ENCODE peak calls at places on chromosomes 6 and 20, in five cellular contexts. K is ovary, Y is NB4, F is tibial nerve, G is upper lobe of left lung. M is an unnamed sample.

GRCh38 chr20:3612795-3613560 is 50.2 kb downstream of the GFRA4 start:
- DNase-seq in G (no peak), K (no peak), Y (no peak), F (no peak), M (no peak)

GRCh38 chr6:125077453-125077852 is 76.1 kb upstream of the TPD52L1 start:
- DNase-seq in K (no peak), Y (no peak), G (no peak), F (no peak), M (no peak)

GRCh38 chr6:100573169-100573568 is 108.4 kb upstream of the SIM1 start:
- DNase-seq in G (no peak), K (no peak), F (no peak), Y (peak), M (peak)

GRCh38 chr20:36181934-36182603 is 27.5 kb downstream of the EPB41L1 start:
- DNase-seq in G (no peak), K (no peak), F (no peak), Y (peak), M (no peak)

GRCh38 chr20:56974499-56975250 is 291.8 kb downstream of the BMP7 start:
- DNase-seq in G (no peak), Y (peak), K (no peak), F (peak), M (peak)

GRCh38 chr6:132683543-132683942 is 24.6 kb upstream of the TAAR1 start:
- DNase-seq in G (no peak), Y (peak), K (no peak), F (no peak), M (no peak)

GRCh38 chr20:37564388-37565133 is 36.9 kb upstream of the BLCAP start:
- DNase-seq in G (peak), F (peak), Y (peak), K (peak), M (peak)

GRCh38 chr6:158223926-158224325 is 55.8 kb downstream of the GTF2H5 start:
- DNase-seq in F (no peak), G (no peak), Y (no peak), K (no peak), M (no peak)

GRCh38 chr6:46510656-46511055 is 19.4 kb upstream of the RCAN2 start:
- DNase-seq in F (peak), G (no peak), K (peak), Y (no peak), M (no peak)

GRCh38 chr6:121504227-121504626 is 68.8 kb downstream of the GJA1 start:
- DNase-seq in G (no peak), Y (peak), K (no peak), F (no peak), M (no peak)

GRCh38 chr6:100913400-100914276 is 32.5 kb upstream of the ASCC3 start:
- DNase-seq in G (no peak), F (no peak), K (no peak), Y (no peak), M (no peak)

GRCh38 chr20:63968928-63969760 is 586 bp downstream of the ZNF512B start:
- DNase-seq in F (no peak), G (peak), K (peak), Y (peak), M (no peak)

GRCh38 chr6:1820165-1820564 is 210.4 kb downstream of the FOXC1 start:
- DNase-seq in F (no peak), K (no peak), Y (no peak), G (no peak), M (no peak)

GRCh38 chr20:37693629-37694626 is at the start of gene CTNNBL1:
- DNase-seq in F (peak), K (peak), G (peak), Y (peak), M (peak)

GRCh38 chr20:7967199-7967844 is 27.1 kb upstream of the HAO1 start:
- DNase-seq in G (no peak), Y (no peak), K (no peak), F (peak), M (no peak)

GRCh38 chr20:20201124-20201523 is 148.8 kb downstream of the CFAP61 start:
- DNase-seq in F (no peak), K (no peak), G (no peak), Y (no peak), M (no peak)

GRCh38 chr20:46838002-46838401 is 56.6 kb upstream of the EYA2 start:
- DNase-seq in G (no peak), Y (no peak), F (no peak), K (no peak), M (no peak)

GRCh38 chr6:20952605-20953004 is 418.3 kb downstream of the CDKAL1 start:
- DNase-seq in K (no peak), F (no peak), Y (no peak), G (no peak), M (no peak)

GRCh38 chr6:134921276-134921979 is 28.5 kb downstream of the ALDH8A1 start:
- DNase-seq in Y (no peak), K (no peak), G (no peak), F (no peak), M (no peak)

GRCh38 chr6:170139531-170139930 is 151.3 kb downstream of the DLL1 start:
- DNase-seq in F (no peak), G (peak), K (peak), Y (no peak), M (no peak)

GRCh38 chr6:97668716-97669115 is 385.7 kb upstream of the MMS22L start:
- DNase-seq in G (no peak), K (no peak), Y (no peak), F (no peak), M (peak)

GRCh38 chr20:62455929-62456328 is 19.9 kb downstream of the GATA5 start:
- DNase-seq in K (no peak), F (no peak), Y (no peak), G (peak), M (no peak)

GRCh38 chr20:5056801-5057599 is 55.7 kb upstream of the SLC23A2 start:
- DNase-seq in G (no peak), K (no peak), F (peak), Y (peak), M (peak)

GRCh38 chr6:20455175-20456075 is 53.7 kb downstream of the E2F3 start:
- DNase-seq in Y (no peak), G (no peak), F (no peak), K (no peak), M (no peak)

GRCh38 chr20:52972965-52973819 is 1.0 kb downstream of the TSHZ2 start:
- DNase-seq in K (peak), Y (no peak), G (peak), F (no peak), M (no peak)

GRCh38 chr6:95596021-95596420 is 18.7 kb downstream of the MANEA start:
- DNase-seq in F (no peak), G (no peak), K (no peak), Y (no peak), M (no peak)

GRCh38 chr6:78500299-78501089 is 366.9 kb upstream of the IRAK1BP1 start:
- DNase-seq in F (no peak), Y (no peak), G (no peak), K (no peak), M (no peak)

GRCh38 chr20:63314015-63314471 is 21.1 kb downstream of the COL20A1 start:
- DNase-seq in Y (no peak), F (no peak), K (no peak), G (no peak), M (no peak)

GRCh38 chr20:8527998-8528397 is 395.9 kb downstream of the PLCB1 start:
- DNase-seq in G (no peak), Y (peak), F (no peak), K (no peak), M (no peak)

GRCh38 chr6:163342571-163343539 is 71.7 kb upstream of the QKI start:
- DNase-seq in Y (no peak), G (no peak), F (no peak), K (no peak), M (no peak)

GRCh38 chr6:160005211-160005610 is 36.3 kb downstream of the IGF2R start:
- DNase-seq in K (no peak), G (peak), Y (no peak), F (no peak), M (no peak)

GRCh38 chr20:54134445-54135220 is 39.2 kb downstream of the CYP24A1 start:
- DNase-seq in Y (no peak), G (no peak), K (no peak), F (no peak), M (no peak)

GRCh38 chr20:57716202-57716601 is 6.4 kb upstream of the PMEPA1 start:
- DNase-seq in G (no peak), Y (no peak), F (no peak), K (no peak), M (no peak)

GRCh38 chr6:108029226-108029921 is 45.2 kb downstream of the OSTM1 start:
- DNase-seq in K (no peak), F (no peak), G (no peak), Y (no peak), M (no peak)

GRCh38 chr20:50130995-50131394 is 18.0 kb upstream of the UBE2V1 start:
- DNase-seq in K (no peak), G (no peak), F (no peak), Y (no peak), M (no peak)

GRCh38 chr6:127026247-127026646 is 92.2 kb upstream of the RSPO3 start:
- DNase-seq in G (no peak), Y (no peak), K (no peak), F (no peak), M (no peak)

GRCh38 chr20:34798871-34799270 is 26.6 kb downstream of the NCOA6 start:
- DNase-seq in Y (no peak), G (no peak), K (no peak), F (no peak), M (no peak)

GRCh38 chr6:17714879-17715860 is 8.4 kb upstream of the NUP153 start:
- DNase-seq in K (no peak), F (no peak), Y (peak), G (no peak), M (peak)
- TF ChIP-seq POLR2A in K (no peak), F (no peak), Y (no peak), G (no peak), M (no peak)

DNA sequence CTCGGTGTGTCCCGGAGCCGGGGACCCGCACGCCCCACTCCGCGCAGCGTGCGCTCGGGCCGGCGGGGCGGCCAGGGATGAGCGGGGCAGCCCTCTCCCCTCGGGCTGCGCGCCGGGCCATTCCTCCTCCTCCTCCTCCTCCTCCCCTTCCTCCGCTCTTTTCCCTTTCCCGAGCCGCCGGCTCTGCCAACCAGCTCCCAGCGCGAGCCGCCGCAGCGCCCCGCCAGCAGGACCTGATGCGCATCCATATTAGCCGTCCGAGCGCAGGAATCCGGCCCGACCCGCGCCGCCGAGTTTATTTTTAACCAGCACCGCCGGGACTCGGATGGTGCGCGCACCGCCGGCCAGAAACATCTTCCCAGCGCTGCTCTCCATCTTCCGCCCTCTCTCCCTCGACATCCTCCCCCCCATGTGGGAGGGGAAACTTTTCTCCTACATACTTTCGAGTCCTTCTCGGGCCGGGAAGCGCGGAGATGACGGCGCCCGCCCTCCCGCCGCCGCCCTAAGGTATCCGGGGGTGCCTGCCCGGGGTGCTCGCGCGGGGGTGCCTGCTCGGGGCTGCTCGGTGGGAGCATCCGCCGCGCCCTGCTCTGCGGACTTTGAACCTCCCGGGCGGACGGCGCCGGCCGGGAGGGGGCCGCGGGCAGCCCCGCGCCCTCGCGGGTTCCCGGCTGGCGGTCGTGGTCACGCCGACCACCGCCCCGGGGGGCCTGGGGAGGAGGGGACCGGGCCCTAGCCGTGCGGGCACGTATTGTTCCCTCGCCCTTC is 619 bp downstream of the RREB1 start:
- DNase-seq in K (no peak), Y (peak), G (peak), F (peak), M (peak)
- TF ChIP-seq POLR2A in K (no peak), Y (no peak), G (no peak), F (no peak), M (peak)

DNA sequence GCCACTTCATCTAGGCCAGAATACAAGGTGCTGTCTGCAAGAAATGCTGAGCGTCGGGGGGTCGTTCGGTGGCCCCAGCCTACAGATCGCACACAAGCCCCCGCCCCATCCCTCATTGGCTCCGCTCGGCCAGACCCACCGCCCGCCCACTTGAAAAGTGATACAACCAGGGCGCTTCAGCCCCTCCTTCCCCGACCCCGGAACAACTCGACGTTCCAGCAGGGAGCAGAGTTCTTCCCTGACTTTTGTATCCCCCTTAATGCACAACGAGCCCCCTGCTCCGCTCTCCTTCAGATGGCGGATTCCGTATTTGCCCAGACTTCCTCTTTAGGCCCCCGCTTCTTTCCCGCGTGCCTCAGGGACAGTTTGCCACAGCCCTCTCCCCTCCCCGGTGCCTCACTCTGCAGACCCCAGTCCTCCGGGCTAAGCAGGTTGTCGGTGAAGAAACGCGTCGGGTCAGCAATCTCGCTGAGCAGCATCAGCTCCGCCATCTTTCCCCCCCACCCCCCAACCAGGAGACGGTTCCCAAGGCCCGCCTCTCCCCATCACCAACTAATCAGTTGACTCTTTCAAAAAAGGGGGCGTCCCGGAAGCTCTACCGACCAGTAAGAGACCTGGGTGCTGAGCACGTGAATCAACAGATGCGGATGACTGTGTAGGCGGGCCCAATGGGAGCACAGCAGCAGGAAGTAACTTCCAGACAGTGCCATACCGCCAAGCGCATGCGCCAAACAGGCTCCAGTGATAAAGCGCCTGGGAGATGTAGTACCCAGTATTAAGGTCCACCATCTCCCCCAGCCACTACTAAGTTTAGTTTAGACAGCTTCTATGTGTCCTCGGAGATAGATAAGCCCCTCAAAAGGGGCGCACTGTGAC is at the start of gene ATF6B:
- DNase-seq in F (peak), G (no peak), K (peak), Y (peak), M (peak)
- TF ChIP-seq POLR2A in F (no peak), G (peak), K (peak), Y (peak), M (peak)

DNA sequence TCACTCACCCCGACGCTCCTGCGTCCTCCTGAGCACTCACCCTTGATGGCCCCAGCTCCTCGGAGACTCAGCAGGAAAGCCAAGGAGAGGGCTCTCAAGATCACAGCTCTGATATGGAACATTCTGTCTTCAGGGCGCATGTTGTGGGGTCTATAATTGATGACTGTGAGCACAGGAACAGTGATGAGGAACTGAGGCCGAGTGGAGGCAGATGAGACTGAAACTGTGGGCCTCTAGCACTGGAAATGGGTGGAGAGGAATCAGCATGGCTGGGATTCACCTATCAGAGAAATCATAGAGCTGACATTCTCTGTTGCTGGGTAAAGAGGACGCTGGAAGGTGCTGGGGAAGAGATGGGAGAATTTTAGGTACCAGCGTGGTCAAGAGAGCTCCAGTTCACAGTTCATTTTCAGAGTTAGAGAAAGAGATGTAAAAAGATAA is at the start of gene HLA-DPA1:
- DNase-seq in F (peak), G (no peak), Y (peak), K (no peak), M (peak)
- TF ChIP-seq POLR2A in F (peak), G (no peak), Y (no peak), K (no peak), M (no peak)

DNA sequence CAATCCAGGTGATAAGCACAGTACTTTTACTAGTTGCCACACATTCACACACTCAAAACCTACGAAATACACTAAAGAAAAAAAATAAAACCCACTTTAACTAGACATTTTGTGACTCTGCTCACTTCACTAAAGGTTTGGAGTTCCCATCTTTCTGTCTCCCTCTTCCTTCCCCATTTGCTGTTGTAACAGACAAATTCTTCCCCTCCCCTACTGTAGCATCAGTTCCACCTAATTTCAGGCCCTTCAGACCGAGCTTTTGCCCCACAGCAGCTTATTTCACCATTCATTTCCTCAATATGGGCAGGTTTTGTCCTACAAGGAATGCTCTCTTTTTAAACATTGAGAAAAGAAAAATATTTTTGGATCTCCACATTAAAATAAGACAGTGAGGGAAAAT is 31.3 kb upstream of the MRAP2 start:
- DNase-seq in F (no peak), G (no peak), Y (no peak), K (no peak), M (no peak)
- TF ChIP-seq POLR2A in F (no peak), G (no peak), Y (no peak), K (no peak), M (no peak)

GRCh38 chr6:136677344-136677743 is 114.9 kb downstream of the MAP3K5 start:
- DNase-seq in K (no peak), Y (no peak), F (no peak), G (no peak), M (no peak)
- TF ChIP-seq POLR2A in K (no peak), Y (no peak), F (no peak), G (no peak), M (no peak)